ENCODE peak calls at places on chromosomes 2 and 18, in nine cellular contexts. J, I, V, B, S, L, D, X and N are unnamed samples.

GRCh38 chr18:49051323-49051967 is 100.7 kb upstream of the SMAD7 start:
- DNase-seq in J (no peak), I (peak), V (no peak), B (no peak), S (no peak), L (no peak), D (no peak), X (no peak), N (no peak)

GRCh38 chr18:25974630-25975077 is 115.8 kb downstream of the SS18 start:
- DNase-seq in J (no peak), I (no peak), V (no peak), B (no peak), S (no peak), L (no peak), D (no peak), X (no peak), N (no peak)

GRCh38 chr2:178363252-178363651 is 87.7 kb downstream of the PRKRA start:
- DNase-seq in J (no peak), I (peak), V (no peak), B (no peak), S (no peak), L (no peak), D (no peak), X (no peak), N (no peak)

GRCh38 chr18:79242246-79242645 is 153.5 kb upstream of the NFATC1 start:
- DNase-seq in J (no peak), I (no peak), V (no peak), B (no peak), S (no peak), L (no peak), D (no peak), X (no peak), N (no peak)

GRCh38 chr2:224136394-224136793 is 97.3 kb upstream of the SERPINE2 start:
- DNase-seq in J (no peak), I (no peak), V (no peak), B (no peak), S (no peak), L (no peak), D (no peak), X (no peak), N (no peak)

GRCh38 chr2:127197475-127198385 is 22.4 kb downstream of the CYP27C1 start:
- DNase-seq in J (peak), I (peak), V (peak), B (peak), S (no peak), L (peak), D (peak), X (peak), N (peak)

GRCh38 chr2:229852565-229852964 is 69.2 kb downstream of the TRIP12 start:
- DNase-seq in J (peak), I (peak), V (peak), B (no peak), S (peak), L (no peak), D (peak), X (peak), N (no peak)

GRCh38 chr2:223943561-223944008 is 1.6 kb downstream of the WDFY1 start:
- DNase-seq in J (no peak), I (peak), V (no peak), B (no peak), S (no peak), L (no peak), D (no peak), X (no peak), N (no peak)

GRCh38 chr2:147099845-147100244 is 745.0 kb upstream of the ACVR2A start:
- DNase-seq in J (no peak), I (no peak), V (no peak), B (peak), S (no peak), L (no peak), D (no peak), X (no peak), N (no peak)

GRCh38 chr2:170145675-170146432 is 32.1 kb upstream of the MYO3B start:
- DNase-seq in J (no peak), I (no peak), V (no peak), B (no peak), S (no peak), L (no peak), D (no peak), X (no peak), N (no peak)

GRCh38 chr2:109209941-109210340 is 80.9 kb downstream of the SH3RF3 start:
- DNase-seq in J (no peak), I (no peak), V (no peak), B (no peak), S (no peak), L (no peak), D (no peak), X (no peak), N (no peak)

GRCh38 chr2:63047534-63048281 is 2.9 kb upstream of the OTX1 start:
- DNase-seq in J (peak), I (no peak), V (no peak), B (no peak), S (no peak), L (no peak), D (peak), X (peak), N (no peak)

GRCh38 chr2:53631313-53632125 is 136.1 kb upstream of the CHAC2 start:
- DNase-seq in J (peak), I (peak), V (no peak), B (no peak), S (no peak), L (no peak), D (peak), X (no peak), N (no peak)

GRCh38 chr2:120604767-120605166 is 130.9 kb upstream of the GLI2 start:
- DNase-seq in J (no peak), I (no peak), V (no peak), B (no peak), S (no peak), L (no peak), D (no peak), X (no peak), N (no peak)